ENCODE peak calls at places on chromosomes 7 and 10, in seven cellular contexts. S is epithelial cell of esophagus, D is psoas muscle, R is H9, J is astrocyte of the spinal cord, U is heart left ventricle, L is spleen. N is an unnamed sample.

GRCh38 chr10:119413738-119414611 is 128.5 kb downstream of the RGS10 start:
- DNase-seq in L (no peak), U (peak), S (no peak), R (no peak), J (peak), D (no peak), N (peak)

GRCh38 chr7:158555034-158555520 is 32.5 kb downstream of the PTPRN2 start:
- DNase-seq in U (no peak), D (no peak), S (no peak), L (no peak), J (no peak), R (no peak), N (no peak)

GRCh38 chr7:151461942-151462230 is 21.9 kb upstream of the CRYGN start:
- DNase-seq in L (no peak), J (no peak), U (no peak), R (no peak), S (no peak), D (no peak), N (no peak)

GRCh38 chr7:44853391-44853790 is 5.5 kb upstream of the H2AZ2 start:
- DNase-seq in D (no peak), S (peak), U (no peak), L (no peak), J (no peak), R (no peak), N (no peak)

GRCh38 chr10:55441777-55442176 is 640.7 kb upstream of the PCDH15 start:
- DNase-seq in D (no peak), L (no peak), U (no peak), R (no peak), S (no peak), J (no peak), N (no peak)

GRCh38 chr10:105592468-105592867 is 951.4 kb downstream of the SORCS3 start:
- DNase-seq in L (no peak), U (no peak), D (no peak), S (no peak), J (no peak), R (no peak), N (no peak)

GRCh38 chr10:119667562-119668328 is 16.6 kb downstream of the BAG3 start:
- DNase-seq in S (peak), U (peak), J (peak), R (no peak), L (no peak), D (peak), N (peak)

GRCh38 chr7:101681170-101682007 is 52.3 kb upstream of the MYL10 start:
- DNase-seq in R (no peak), J (peak), L (no peak), D (peak), U (peak), S (peak), N (peak)

GRCh38 chr10:35643976-35644799 is 2.1 kb upstream of the FZD8 start:
- DNase-seq in J (peak), L (no peak), S (no peak), D (no peak), U (no peak), R (peak), N (no peak)

GRCh38 chr7:27784399-27785053 is 44.6 kb downstream of the TAX1BP1 start:
- DNase-seq in R (no peak), D (no peak), S (peak), U (no peak), L (no peak), J (peak), N (peak)

GRCh38 chr10:99312501-99312900 is 16.7 kb upstream of the CNNM1 start:
- DNase-seq in S (peak), D (no peak), J (no peak), L (no peak), U (no peak), R (no peak), N (no peak)

GRCh38 chr10:24465124-24465874 is 256.4 kb downstream of the KIAA1217 start:
- DNase-seq in L (no peak), U (no peak), R (no peak), S (peak), D (no peak), J (peak), N (no peak)

GRCh38 chr10:49747303-49747646 is 14.8 kb downstream of the OGDHL start:
- DNase-seq in U (no peak), D (no peak), S (no peak), J (no peak), R (peak), L (peak), N (no peak)

GRCh38 chr10:72762042-72762441 is 70.1 kb downstream of the MCU start:
- DNase-seq in J (peak), L (no peak), D (no peak), U (no peak), S (no peak), R (no peak), N (no peak)

GRCh38 chr10:98055875-98056516 is 25.6 kb upstream of the CRTAC1 start:
- DNase-seq in D (no peak), R (peak), U (no peak), S (peak), L (no peak), J (peak), N (peak)

GRCh38 chr7:55140221-55140980 is 121.6 kb downstream of the EGFR start:
- DNase-seq in J (peak), S (peak), U (peak), D (no peak), R (no peak), L (no peak), N (no peak)

GRCh38 chr7:42502022-42502421 is 265.0 kb upstream of the GLI3 start:
- DNase-seq in S (peak), J (no peak), R (no peak), L (no peak), U (no peak), D (no peak), N (peak)

GRCh38 chr7:135843214-135843613 is 94.6 kb upstream of the FAM180A start:
- DNase-seq in J (no peak), D (no peak), S (no peak), U (no peak), R (no peak), L (no peak), N (no peak)

GRCh38 chr7:75642810-75643486 is 95.8 kb downstream of the HIP1 start:
- DNase-seq in U (peak), R (peak), L (no peak), S (peak), D (peak), J (peak), N (peak)

GRCh38 chr10:6119423-6119822 is 30.6 kb downstream of the RBM17 start:
- DNase-seq in R (no peak), S (peak), D (no peak), J (no peak), U (no peak), L (no peak), N (no peak)

GRCh38 chr7:144641389-144642044 is 194.3 kb downstream of the TPK1 start:
- DNase-seq in J (no peak), L (no peak), D (no peak), S (no peak), U (no peak), R (no peak), N (no peak)

DNA sequence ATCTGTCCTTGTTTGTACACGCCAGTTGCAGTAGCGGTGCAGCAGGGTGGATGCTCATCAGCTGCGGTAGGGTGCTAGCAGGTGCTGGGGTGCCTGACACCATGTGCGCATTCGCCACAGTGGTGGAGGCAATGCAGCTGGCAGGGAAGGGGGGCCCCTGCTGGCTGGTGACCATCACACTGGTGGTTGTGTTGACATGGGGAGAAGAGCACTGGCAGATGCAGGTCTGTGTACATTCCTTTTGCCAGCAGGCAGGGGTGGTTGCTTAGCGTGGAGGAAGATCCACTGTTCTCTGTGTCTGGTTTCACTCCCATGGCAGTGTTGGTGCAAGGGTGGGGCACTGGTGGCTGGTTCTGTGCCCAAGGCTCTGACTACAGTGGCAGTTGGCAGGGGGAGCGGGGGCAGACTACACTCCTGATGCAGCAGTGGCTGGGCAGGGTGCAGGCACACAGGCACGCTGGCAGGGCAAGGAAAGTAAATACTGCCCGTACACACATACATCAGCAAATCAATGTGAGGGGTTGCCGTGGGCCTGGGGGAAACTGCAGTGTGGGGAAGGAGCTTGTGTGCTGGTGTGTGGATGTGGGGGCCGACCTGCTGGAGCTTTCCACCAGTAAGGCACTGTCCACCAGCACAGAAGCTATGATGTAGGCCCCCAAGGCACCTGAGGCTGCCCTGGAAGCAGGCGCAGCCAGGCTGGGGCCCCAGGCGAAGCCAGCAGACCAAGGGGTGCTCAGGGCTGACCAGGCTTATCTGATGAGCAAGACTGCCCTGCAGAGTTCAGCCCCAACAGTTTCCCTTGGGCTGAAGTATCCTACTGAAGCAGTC is 87.2 kb upstream of the UNC5B start:
- DNase-seq in S (no peak), U (peak), L (no peak), D (no peak), R (no peak), J (no peak), N (no peak)
- TF ChIP-seq CTCF in S (no peak), U (no peak), L (no peak), D (no peak), R (no peak), J (no peak), N (no peak)

DNA sequence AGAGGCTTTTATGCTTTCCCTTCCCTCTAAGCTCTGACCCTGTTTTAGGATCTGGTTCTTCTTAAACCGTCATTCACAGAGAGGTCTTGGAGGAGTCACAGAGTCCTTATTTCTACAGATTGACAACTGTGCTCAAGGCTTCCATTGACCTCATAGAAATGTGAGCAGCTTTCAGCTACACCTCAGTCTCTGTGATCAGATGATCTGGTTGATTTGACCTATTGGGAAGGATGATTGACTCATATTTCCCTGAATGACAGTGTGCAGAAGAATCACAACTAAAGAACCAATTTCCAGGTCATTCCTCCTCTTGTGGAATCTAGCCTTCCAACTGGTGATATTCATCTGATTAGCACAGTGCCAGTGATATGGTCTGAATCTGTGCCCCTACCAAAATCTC is 3.4 kb downstream of the CYP3A4 start:
- DNase-seq in R (no peak), L (no peak), S (no peak), U (no peak), J (no peak), D (no peak), N (no peak)
- TF ChIP-seq CTCF in R (no peak), L (no peak), S (no peak), U (no peak), J (no peak), D (no peak), N (no peak)

DNA sequence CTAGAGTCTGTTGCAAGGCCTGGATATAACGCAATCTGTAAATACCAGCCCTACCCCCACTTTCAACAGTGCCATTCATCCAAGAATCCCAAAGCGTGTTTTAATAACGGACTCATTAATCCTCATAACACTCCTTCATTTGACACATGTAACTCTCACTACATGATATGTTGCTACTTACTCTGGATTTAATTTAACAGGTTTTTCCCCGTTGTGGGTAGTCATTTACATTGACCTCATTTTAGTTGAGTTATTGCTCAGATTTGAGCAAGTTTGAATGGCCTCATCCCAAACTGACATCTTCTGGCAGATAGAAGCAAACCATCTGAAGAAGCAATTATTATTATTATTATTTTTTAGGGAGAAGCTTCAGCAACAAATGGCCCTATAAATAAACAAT is 125.5 kb upstream of the NPVF start:
- DNase-seq in U (no peak), D (no peak), S (no peak), R (no peak), J (no peak), L (no peak), N (no peak)
- TF ChIP-seq CTCF in U (no peak), D (no peak), S (no peak), R (no peak), J (no peak), L (no peak), N (no peak)

DNA sequence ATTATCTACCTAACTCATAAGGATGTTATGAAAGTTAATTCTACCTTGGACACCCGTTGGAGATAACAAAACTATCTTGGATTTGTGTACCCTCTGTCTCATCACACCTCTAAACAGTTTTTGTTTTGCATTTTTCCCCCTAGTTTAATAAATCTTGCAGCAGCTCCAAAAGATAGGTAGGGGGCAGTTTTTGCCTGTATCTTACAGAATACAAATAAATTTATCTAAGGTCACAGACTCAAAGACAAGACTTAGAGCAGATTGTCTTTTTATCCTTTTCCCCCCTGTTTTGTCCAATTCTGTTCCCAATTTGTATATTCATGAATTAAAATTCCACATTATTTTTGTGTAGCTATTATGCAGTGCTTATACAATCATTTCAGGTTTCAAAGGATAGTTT is 5.0 kb upstream of the SORCS1 start:
- DNase-seq in L (no peak), U (no peak), D (no peak), S (no peak), R (no peak), J (no peak), N (no peak)
- TF ChIP-seq CTCF in L (no peak), U (no peak), D (no peak), S (no peak), R (no peak), J (no peak), N (no peak)

GRCh38 chr7:96598421-96598820 is 111.2 kb downstream of the SEM1 start:
- DNase-seq in J (no peak), R (no peak), L (no peak), D (no peak), S (no peak), U (no peak), N (no peak)

GRCh38 chr7:96591900-96592676 is 117.6 kb downstream of the SEM1 start:
- DNase-seq in R (no peak), J (no peak), D (no peak), U (no peak), L (no peak), S (peak), N (no peak)

GRCh38 chr7:96591159-96591899 is 118.3 kb downstream of the SEM1 start:
- DNase-seq in S (no peak), L (no peak), R (no peak), D (no peak), J (no peak), U (no peak), N (no peak)

GRCh38 chr7:96599288-96599936 is 110.2 kb downstream of the SEM1 start:
- DNase-seq in L (no peak), S (no peak), J (no peak), U (no peak), R (no peak), D (no peak), N (no peak)

GRCh38 chr7:96596120-96596826 is 113.4 kb downstream of the SEM1 start:
- DNase-seq in D (no peak), S (peak), R (no peak), U (no peak), L (no peak), J (no peak), N (no peak)
- TF ChIP-seq CTCF in D (peak), S (peak), R (no peak), U (no peak), L (no peak), J (no peak), N (peak)

DNA sequence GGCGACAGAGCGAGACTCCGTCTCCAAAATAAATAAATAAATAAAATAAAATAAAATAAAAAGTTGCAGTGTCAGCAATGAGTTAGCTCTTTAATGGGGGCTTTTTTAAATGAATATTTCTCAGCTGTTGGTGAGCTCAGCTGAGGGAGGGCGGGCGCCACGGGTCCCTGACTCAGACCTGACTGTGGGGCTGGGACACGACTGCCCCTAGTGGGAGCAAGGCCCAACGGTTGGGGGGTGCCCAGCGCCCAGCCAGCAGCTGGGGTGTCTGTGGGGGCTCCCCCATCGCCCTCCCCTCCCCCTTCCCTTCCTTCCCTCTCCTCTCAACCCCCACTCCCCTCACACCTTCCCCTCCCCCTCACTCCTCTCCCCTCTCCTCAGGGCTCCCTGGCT is 46.6 kb downstream of the PWWP2B start:
- DNase-seq in S (peak), U (no peak), D (peak), J (peak), L (peak), R (no peak), N (peak)
- TF ChIP-seq CTCF in S (peak), U (peak), D (peak), J (peak), L (peak), R (no peak), N (peak)

GRCh38 chr7:78011642-78012041 is 213.1 kb downstream of the PHTF2 start:
- DNase-seq in D (no peak), L (no peak), U (no peak), S (no peak), J (no peak), R (no peak), N (no peak)

GRCh38 chr7:78002715-78003114 is 204.1 kb downstream of the PHTF2 start:
- DNase-seq in L (no peak), U (no peak), J (no peak), R (no peak), S (no peak), D (no peak), N (no peak)

GRCh38 chr7:78007231-78007630 is 208.7 kb downstream of the PHTF2 start:
- DNase-seq in D (no peak), S (no peak), J (no peak), L (no peak), U (no peak), R (no peak), N (no peak)

GRCh38 chr7:78006063-78006755 is 207.6 kb downstream of the PHTF2 start:
- DNase-seq in U (no peak), D (no peak), J (no peak), L (no peak), R (peak), S (no peak), N (no peak)
- TF ChIP-seq CTCF in U (no peak), D (no peak), J (no peak), L (no peak), R (peak), S (no peak), N (no peak)

GRCh38 chr7:18700147-18700546 is 204.6 kb downstream of the HDAC9 start:
- DNase-seq in U (no peak), D (no peak), L (no peak), R (peak), S (no peak), J (no peak), N (no peak)
- TF ChIP-seq CTCF in U (no peak), D (no peak), L (no peak), R (peak), S (no peak), J (no peak), N (no peak)